ENCODE peak calls at places on chromosomes 4 and X, in eight cellular contexts. K, Q, M, C, F, B, E and D are unnamed samples.

GRCh38 chrX:48569958-48570357 is 4.3 kb upstream of the RBM3 start:
- DNase-seq in K (no peak), M (no peak), E (no peak), Q (no peak), B (no peak), F (no peak), C (no peak), D (no peak)

GRCh38 chr4:2007804-2008670 is 737 bp downstream of the NELFA start:
- DNase-seq in E (no peak), Q (no peak), B (no peak), M (no peak), K (no peak), C (no peak), F (no peak), D (no peak)

GRCh38 chr4:126558596-126558995 is 1074.2 kb upstream of the INTU start:
- DNase-seq in Q (no peak), F (no peak), C (no peak), M (no peak), E (no peak), K (no peak), B (no peak), D (no peak)

GRCh38 chrX:69127466-69127865 is 37.8 kb downstream of the PJA1 start:
- DNase-seq in Q (no peak), C (no peak), K (no peak), B (no peak), M (no peak), F (no peak), E (peak; percentile 48), D (no peak)

GRCh38 chr4:75834095-75834771 is 68.0 kb downstream of the PPEF2 start:
- DNase-seq in K (no peak), E (no peak), B (no peak), M (no peak), C (no peak), Q (no peak), F (no peak), D (no peak)

GRCh38 chr4:121980643-121981042 is 28.8 kb upstream of the TRPC3 start:
- DNase-seq in M (no peak), E (no peak), K (no peak), Q (no peak), C (no peak), B (no peak), F (no peak), D (no peak)

GRCh38 chrX:72351606-72352338 is 46.1 kb upstream of the CITED1 start:
- DNase-seq in B (no peak), F (no peak), Q (no peak), K (no peak), E (no peak), C (no peak), M (peak; percentile 40), D (no peak)

GRCh38 chr4:3775011-3775410 is 8.8 kb downstream of the ADRA2C start:
- DNase-seq in E (no peak), B (no peak), Q (no peak), F (no peak), K (no peak), M (no peak), C (no peak), D (no peak)

GRCh38 chrX:137031517-137032377 is 2.0 kb downstream of the GPR101 start:
- DNase-seq in B (no peak), E (no peak), F (peak; percentile 18), C (peak; percentile 82), Q (no peak), K (no peak), M (no peak), D (no peak)

GRCh38 chr4:28443371-28443770 is 1582.7 kb downstream of the STIM2 start:
- DNase-seq in F (no peak), K (no peak), Q (no peak), E (no peak), C (no peak), M (no peak), B (no peak), D (no peak)

GRCh38 chrX:73922856-73923429 is 359.9 kb downstream of the CHIC1 start:
- DNase-seq in Q (no peak), K (no peak), E (no peak), C (no peak), M (no peak), B (no peak), F (no peak), D (no peak)

GRCh38 chrX:71225661-71226060 is 2.6 kb downstream of the GJB1 start:
- DNase-seq in E (no peak), Q (no peak), F (no peak), M (no peak), B (no peak), C (peak; percentile 80), K (no peak), D (no peak)

GRCh38 chrX:83845397-83845796 is 15.5 kb upstream of the CYLC1 start:
- DNase-seq in C (peak; percentile 10), Q (no peak), M (no peak), F (no peak), B (no peak), E (no peak), K (no peak), D (no peak)

GRCh38 chr4:174357321-174357720 is 73.6 kb downstream of the CEP44 start:
- DNase-seq in M (no peak), E (no peak), C (no peak), B (no peak), F (no peak), Q (no peak), K (no peak), D (no peak)

GRCh38 chr4:13992975-13993495 is 365.5 kb upstream of the BOD1L1 start:
- DNase-seq in Q (no peak), E (no peak), K (no peak), M (no peak), B (no peak), F (no peak), C (no peak), D (no peak)

GRCh38 chrX:48645669-48646068 is 37.9 kb upstream of the WAS start:
- DNase-seq in B (no peak), C (no peak), M (no peak), E (no peak), K (no peak), F (no peak), Q (no peak), D (no peak)

GRCh38 chr4:26369132-26370036 is 48.6 kb downstream of the RBPJ start:
- DNase-seq in C (no peak), B (no peak), M (no peak), E (no peak), K (no peak), Q (no peak), F (no peak), D (no peak)

GRCh38 chr4:165208741-165209388 is 1.5 kb downstream of the KLHL2 start:
- DNase-seq in C (no peak), B (no peak), E (no peak), Q (no peak), F (no peak), K (no peak), M (no peak), D (no peak)

GRCh38 chr4:145179201-145179860 is 1.1 kb downstream of the OTUD4 start:
- DNase-seq in M (peak; percentile 81), K (peak; percentile 51), F (peak; percentile 69), B (peak; percentile 71), Q (peak; percentile 62), E (no peak), C (peak; percentile 53), D (peak; percentile 79)

GRCh38 chrX:2262679-2263055 is 238.1 kb downstream of the DHRSX start:
- DNase-seq in C (peak; percentile 57), K (no peak), B (no peak), Q (no peak), M (no peak), F (no peak), E (no peak), D (no peak)